ENCODE peak calls at places on chromosomes 3 and 15, in six cellular contexts. N, L, G, O, Z and V are unnamed samples.
A peak's percentile ranks its signal among the peaks of the same experiment; 100 is the strongest.

GRCh38 chr3:129919806-129920205 is 26.3 kb upstream of the TMCC1 start:
- DNase-seq in N (no peak), L (no peak), G (no peak), O (no peak), Z (no peak), V (no peak)

GRCh38 chr3:152610621-152611020 is 224.3 kb upstream of the P2RY1 start:
- DNase-seq in N (no peak), L (no peak), G (no peak), O (no peak), Z (no peak), V (no peak)

GRCh38 chr15:32642667-32643425 is 1.3 kb downstream of the SCG5 start:
- DNase-seq in N (no peak), L (no peak), G (no peak), O (no peak), Z (no peak), V (no peak)

GRCh38 chr3:100045696-100046095 is 68.6 kb downstream of the FILIP1L start:
- DNase-seq in N (no peak), L (no peak), G (no peak), O (peak; percentile 76), Z (peak; percentile 31), V (no peak)

GRCh38 chr3:105365536-105366301 is 990 bp upstream of the ALCAM start:
- DNase-seq in N (no peak), L (no peak), G (no peak), O (no peak), Z (peak; percentile 76), V (no peak)

GRCh38 chr15:47888721-47889120 is 171.4 kb downstream of the SEMA6D start:
- DNase-seq in N (no peak), L (no peak), G (no peak), O (no peak), Z (no peak), V (no peak)

GRCh38 chr3:139906441-139906840 is 28.5 kb upstream of the CLSTN2 start:
- DNase-seq in N (peak; percentile 86), L (peak; percentile 89), G (no peak), O (no peak), Z (peak; percentile 73), V (no peak)

GRCh38 chr3:10470666-10471336 is 34.6 kb downstream of the ATP2B2 start:
- DNase-seq in N (no peak), L (no peak), G (no peak), O (no peak), Z (no peak), V (no peak)

GRCh38 chr3:181691951-181692849 is 19.5 kb upstream of the SOX2 start:
- DNase-seq in N (no peak), L (no peak), G (no peak), O (no peak), Z (no peak), V (no peak)

GRCh38 chr3:17320266-17320665 is 422.2 kb downstream of the TBC1D5 start:
- DNase-seq in N (no peak), L (no peak), G (no peak), O (no peak), Z (no peak), V (no peak)

GRCh38 chr15:56957812-56958406 is 39.5 kb downstream of the TCF12 start:
- DNase-seq in N (peak; percentile 63), L (no peak), G (peak; percentile 16), O (no peak), Z (no peak), V (no peak)

GRCh38 chr3:54882114-54882833 is 45.6 kb downstream of the LRTM1 start:
- DNase-seq in N (peak; percentile 49), L (peak; percentile 75), G (no peak), O (no peak), Z (peak; percentile 92), V (no peak)

GRCh38 chr15:90407871-90408317 is 19.9 kb downstream of the IQGAP1 start:
- DNase-seq in N (no peak), L (no peak), G (peak; percentile 90), O (no peak), Z (no peak), V (no peak)

GRCh38 chr15:51842852-51843737 is 13.6 kb downstream of the TMOD3 start:
- DNase-seq in N (peak; percentile 79), L (peak; percentile 47), G (peak; percentile 37), O (no peak), Z (peak; percentile 97), V (no peak)

GRCh38 chr3:139520028-139520737 is 19.4 kb downstream of the RBP1 start:
- DNase-seq in N (no peak), L (no peak), G (no peak), O (no peak), Z (peak; percentile 55), V (no peak)

GRCh38 chr3:115937054-115937453 is 313.7 kb downstream of the GAP43 start:
- DNase-seq in N (no peak), L (no peak), G (no peak), O (no peak), Z (peak; percentile 8), V (no peak)

GRCh38 chr3:39139442-39139841 is 13.9 kb downstream of the CSRNP1 start:
- DNase-seq in N (no peak), L (no peak), G (no peak), O (no peak), Z (no peak), V (no peak)

GRCh38 chr3:39137991-39138803 is 15.2 kb downstream of the CSRNP1 start:
- DNase-seq in N (no peak), L (no peak), G (no peak), O (no peak), Z (no peak), V (no peak)

GRCh38 chr3:39137435-39137936 is 15.9 kb downstream of the CSRNP1 start:
- DNase-seq in N (no peak), L (no peak), G (no peak), O (no peak), Z (no peak), V (no peak)

GRCh38 chr3:39140341-39140971 is 12.9 kb downstream of the CSRNP1 start:
- DNase-seq in N (no peak), L (no peak), G (no peak), O (no peak), Z (peak; percentile 61), V (no peak)

GRCh38 chr3:39138804-39139415 is 14.5 kb downstream of the CSRNP1 start:
- DNase-seq in N (no peak), L (no peak), G (no peak), O (peak; percentile 76), Z (no peak), V (no peak)
- TF ChIP-seq CTCF in N (no peak), L (no peak), G (no peak), O (no peak), Z (no peak), V (no peak)

GRCh38 chr3:184808021-184808420 is 3.9 kb upstream of the VPS8 start:
- DNase-seq in N (no peak), L (no peak), G (no peak), O (no peak), Z (no peak), V (no peak)
- TF ChIP-seq CTCF in N (peak; percentile 27), L (no peak), G (peak; percentile 8), O (no peak), Z (peak; percentile 9), V (no peak)

GRCh38 chr15:63166219-63166618 is 8.9 kb upstream of the RPS27L start:
- DNase-seq in N (no peak), L (no peak), G (no peak), O (no peak), Z (no peak), V (no peak)
- TF ChIP-seq CTCF in N (peak; percentile 39), L (no peak), G (no peak), O (no peak), Z (peak; percentile 11), V (no peak)

DNA sequence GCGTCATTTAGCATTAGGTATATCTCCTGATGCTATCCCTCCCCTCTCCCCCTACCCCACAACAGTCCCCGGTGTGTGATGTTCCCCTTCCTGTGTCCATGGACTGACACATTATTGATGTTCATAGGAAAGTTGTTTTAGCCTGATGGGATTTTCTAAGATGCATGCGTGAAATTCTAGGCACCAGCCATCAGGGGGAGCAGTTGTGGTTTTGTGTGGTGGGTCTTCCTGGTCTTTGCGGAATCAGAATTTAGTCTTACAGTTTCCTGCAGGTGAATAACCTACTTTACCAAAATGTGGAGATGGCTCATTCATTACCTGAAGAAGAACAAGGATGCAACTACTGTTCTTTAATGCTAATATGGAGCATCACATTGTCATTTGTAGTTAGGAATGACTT is 455.0 kb upstream of the THBS1 start:
- DNase-seq in N (no peak), L (no peak), G (peak; percentile 75), O (no peak), Z (peak; percentile 70), V (no peak)
- TF ChIP-seq CTCF in N (peak; percentile 77), L (peak; percentile 51), G (peak; percentile 74), O (peak; percentile 64), Z (peak; percentile 65), V (peak; percentile 56)

GRCh38 chr15:100118546-100118945 is 223.2 kb downstream of the ADAMTS17 start:
- DNase-seq in N (no peak), L (no peak), G (no peak), O (no peak), Z (no peak), V (no peak)
- TF ChIP-seq CTCF in N (no peak), L (no peak), G (no peak), O (no peak), Z (no peak), V (no peak)

GRCh38 chr15:39269821-39270220 is 311.1 kb upstream of the THBS1 start:
- DNase-seq in N (no peak), L (no peak), G (peak; percentile 32), O (no peak), Z (no peak), V (no peak)
- TF ChIP-seq CTCF in N (no peak), L (no peak), G (no peak), O (no peak), Z (no peak), V (no peak)